ENCODE peak calls at places on chromosomes 4 and X, in ten cellular contexts. E is cardiac fibroblast, V is fibroblast of pulmonary artery, F is Calu3, Y is WTC11, A is GM12865, I is stomach, N is BJ, D is upper lobe of left lung, Q is HCT116. J is an unnamed sample.

GRCh38 chr4:70473691-70474090 is 1.7 kb downstream of the MUC7 start:
- DNase-seq in E (peak), V (no peak), F (no peak), Y (no peak), A (no peak), I (no peak), N (no peak), D (no peak), Q (no peak), J (no peak)

GRCh38 chr4:74109116-74109791 is 10.3 kb upstream of the CXCL2 start:
- DNase-seq in E (peak), V (peak), F (peak), Y (peak), A (no peak), I (no peak), N (peak), D (peak), Q (peak), J (no peak)

GRCh38 chr4:24404281-24404680 is 180.1 kb downstream of the DHX15 start:
- DNase-seq in E (peak), V (peak), F (no peak), Y (no peak), A (no peak), I (no peak), N (no peak), D (no peak), Q (no peak), J (no peak)

GRCh38 chr4:139857977-139858376 is 192.4 kb downstream of the MGST2 start:
- DNase-seq in E (no peak), V (no peak), F (no peak), Y (no peak), A (no peak), I (no peak), N (no peak), D (no peak), Q (no peak), J (no peak)

GRCh38 chr4:68864438-68865177 is 48.8 kb downstream of the UGT2B10 start:
- DNase-seq in E (no peak), V (no peak), F (peak), Y (no peak), A (no peak), I (peak), N (no peak), D (peak), Q (no peak), J (no peak)

GRCh38 chrX:101659601-101660063 is at the start of gene ARMCX2:
- DNase-seq in E (peak), V (peak), F (no peak), Y (peak), A (peak), I (peak), N (no peak), D (peak), Q (no peak), J (peak)

GRCh38 chr4:119794681-119795080 is 166.1 kb upstream of the PDE5A start:
- DNase-seq in E (no peak), V (no peak), F (peak), Y (no peak), A (no peak), I (no peak), N (no peak), D (no peak), Q (no peak), J (no peak)

GRCh38 chr4:85381968-85382367 is 93.0 kb upstream of the ARHGAP24 start:
- DNase-seq in E (peak), V (no peak), F (no peak), Y (no peak), A (no peak), I (no peak), N (no peak), D (no peak), Q (no peak), J (no peak)

GRCh38 chrX:12497832-12498591 is 293.2 kb upstream of the PRPS2 start:
- DNase-seq in E (no peak), V (no peak), F (peak), Y (peak), A (peak), I (no peak), N (no peak), D (no peak), Q (no peak), J (no peak)

GRCh38 chrX:136028383-136028984 is 43.2 kb downstream of the SLC9A6 start:
- DNase-seq in E (peak), V (peak), F (peak), Y (no peak), A (peak), I (no peak), N (no peak), D (no peak), Q (peak), J (peak)

GRCh38 chrX:100817340-100817739 is 2.9 kb upstream of the CSTF2 start:
- DNase-seq in E (no peak), V (no peak), F (no peak), Y (no peak), A (no peak), I (no peak), N (no peak), D (no peak), Q (no peak), J (no peak)

GRCh38 chr4:34170941-34171340 is 2073.4 kb downstream of the ARAP2 start:
- DNase-seq in E (peak), V (peak), F (no peak), Y (no peak), A (no peak), I (no peak), N (no peak), D (no peak), Q (no peak), J (no peak)

GRCh38 chrX:107421337-107421736 is 28.1 kb upstream of the FRMPD3 start:
- DNase-seq in E (no peak), V (no peak), F (no peak), Y (no peak), A (no peak), I (no peak), N (no peak), D (no peak), Q (no peak), J (no peak)

GRCh38 chr4:139866270-139866962 is 200.8 kb downstream of the MGST2 start:
- DNase-seq in E (no peak), V (no peak), F (peak), Y (no peak), A (no peak), I (no peak), N (no peak), D (no peak), Q (no peak), J (no peak)

GRCh38 chrX:106168107-106168506 is at the start of gene PWWP3B:
- DNase-seq in E (peak), V (peak), F (no peak), Y (peak), A (no peak), I (peak), N (no peak), D (peak), Q (peak), J (no peak)

GRCh38 chr4:80017125-80017854 is 55.7 kb downstream of the ANTXR2 start:
- DNase-seq in E (peak), V (peak), F (no peak), Y (no peak), A (peak), I (no peak), N (peak), D (no peak), Q (no peak), J (no peak)

GRCh38 chr4:78059938-78060337 is 2.8 kb downstream of the FRAS1 start:
- DNase-seq in E (no peak), V (no peak), F (no peak), Y (no peak), A (no peak), I (no peak), N (no peak), D (no peak), Q (no peak), J (no peak)

GRCh38 chrX:129701624-129702069 is 37.1 kb upstream of the XPNPEP2 start:
- DNase-seq in E (peak), V (peak), F (no peak), Y (no peak), A (no peak), I (no peak), N (no peak), D (no peak), Q (no peak), J (no peak)

GRCh38 chr4:2412885-2413716 is 5.3 kb downstream of the ZFYVE28 start:
- DNase-seq in E (peak), V (peak), F (peak), Y (peak), A (peak), I (peak), N (peak), D (peak), Q (peak), J (no peak)

GRCh38 chrX:16978193-16978984 is 31.9 kb downstream of the REPS2 start:
- DNase-seq in E (no peak), V (no peak), F (no peak), Y (no peak), A (no peak), I (no peak), N (no peak), D (no peak), Q (no peak), J (no peak)

GRCh38 chr4:87493147-87493546 is 36.0 kb downstream of the SPARCL1 start:
- DNase-seq in E (no peak), V (no peak), F (no peak), Y (no peak), A (no peak), I (no peak), N (no peak), D (no peak), Q (no peak), J (no peak)

GRCh38 chr4:5019274-5019673 is at the start of gene CYTL1:
- DNase-seq in E (no peak), V (no peak), F (no peak), Y (peak), A (no peak), I (no peak), N (no peak), D (no peak), Q (no peak), J (no peak)

GRCh38 chr4:42627887-42628646 is 28.8 kb downstream of the ATP8A1 start:
- DNase-seq in E (no peak), V (peak), F (no peak), Y (no peak), A (peak), I (peak), N (no peak), D (no peak), Q (no peak), J (no peak)

GRCh38 chr4:6471303-6472007 is 959 bp downstream of the PPP2R2C start:
- DNase-seq in E (peak), V (no peak), F (no peak), Y (no peak), A (no peak), I (no peak), N (no peak), D (no peak), Q (no peak), J (no peak)

GRCh38 chrX:138082881-138083280 is 517.0 kb downstream of the ZIC3 start:
- DNase-seq in E (peak), V (no peak), F (no peak), Y (no peak), A (no peak), I (no peak), N (no peak), D (no peak), Q (no peak), J (no peak)

GRCh38 chr4:106301393-106302084 is 14.5 kb downstream of the TBCK start:
- DNase-seq in E (peak), V (peak), F (no peak), Y (no peak), A (no peak), I (no peak), N (no peak), D (no peak), Q (no peak), J (no peak)

GRCh38 chrX:8103655-8104054 is 67.4 kb downstream of the VCX2 start:
- DNase-seq in E (no peak), V (no peak), F (no peak), Y (no peak), A (no peak), I (no peak), N (no peak), D (no peak), Q (no peak), J (no peak)

GRCh38 chr4:85928775-85929585 is 430.9 kb downstream of the MAPK10 start:
- DNase-seq in E (peak), V (peak), F (peak), Y (no peak), A (peak), I (peak), N (no peak), D (peak), Q (no peak), J (no peak)

GRCh38 chr4:16294455-16294854 is 68.2 kb upstream of the TAPT1 start:
- DNase-seq in E (peak), V (no peak), F (no peak), Y (no peak), A (no peak), I (no peak), N (no peak), D (no peak), Q (no peak), J (no peak)

GRCh38 chr4:138158746-138159297 is 83.3 kb downstream of the SLC7A11 start:
- DNase-seq in E (peak), V (peak), F (no peak), Y (no peak), A (no peak), I (no peak), N (peak), D (no peak), Q (no peak), J (no peak)

GRCh38 chrX:138485767-138486166 is 225.8 kb downstream of the FGF13 start:
- DNase-seq in E (no peak), V (no peak), F (no peak), Y (no peak), A (no peak), I (no peak), N (no peak), D (no peak), Q (no peak), J (no peak)

GRCh38 chrX:41335590-41336331 is 1.8 kb downstream of the DDX3X start:
- DNase-seq in E (peak), V (no peak), F (no peak), Y (no peak), A (no peak), I (no peak), N (no peak), D (no peak), Q (no peak), J (no peak)

GRCh38 chr4:180560896-180561295 is 1682.3 kb upstream of the TENM3 start:
- DNase-seq in E (peak), V (peak), F (no peak), Y (no peak), A (no peak), I (no peak), N (no peak), D (no peak), Q (no peak), J (no peak)

GRCh38 chr4:139453041-139453370 is 915 bp upstream of the RAB33B start:
- DNase-seq in E (no peak), V (no peak), F (peak), Y (no peak), A (peak), I (no peak), N (no peak), D (peak), Q (no peak), J (no peak)

GRCh38 chrX:150533863-150534262 is 34.6 kb upstream of the MTM1 start:
- DNase-seq in E (no peak), V (no peak), F (no peak), Y (no peak), A (no peak), I (no peak), N (no peak), D (no peak), Q (no peak), J (no peak)

GRCh38 chr4:95124906-95125504 is 367.2 kb downstream of the BMPR1B start:
- DNase-seq in E (peak), V (peak), F (peak), Y (peak), A (peak), I (no peak), N (no peak), D (peak), Q (peak), J (no peak)

GRCh38 chr4:77332696-77333270 is 175.8 kb downstream of the CCNG2 start:
- DNase-seq in E (no peak), V (no peak), F (no peak), Y (no peak), A (no peak), I (no peak), N (no peak), D (no peak), Q (no peak), J (no peak)

GRCh38 chrX:110108381-110108796 is 105.5 kb downstream of the TMEM164 start:
- DNase-seq in E (peak), V (peak), F (no peak), Y (no peak), A (no peak), I (peak), N (no peak), D (peak), Q (no peak), J (no peak)

GRCh38 chr4:17562157-17562556 is 14.8 kb upstream of the LAP3 start:
- DNase-seq in E (no peak), V (no peak), F (no peak), Y (no peak), A (peak), I (no peak), N (no peak), D (no peak), Q (no peak), J (no peak)
- TF ChIP-seq CTCF in E (no peak), V (no peak), F (no peak), Y (no peak), A (peak), I (no peak), N (no peak), D (no peak), Q (no peak), J (peak)

GRCh38 chr4:128844931-128845330 is 35.4 kb downstream of the JADE1 start:
- DNase-seq in E (peak), V (no peak), F (no peak), Y (no peak), A (no peak), I (peak), N (no peak), D (peak), Q (no peak), J (no peak)

GRCh38 chr4:128837679-128838078 is 28.2 kb downstream of the JADE1 start:
- DNase-seq in E (no peak), V (no peak), F (no peak), Y (no peak), A (no peak), I (no peak), N (no peak), D (no peak), Q (no peak), J (no peak)

GRCh38 chr4:128841402-128841801 is 31.9 kb downstream of the JADE1 start:
- DNase-seq in E (no peak), V (no peak), F (no peak), Y (no peak), A (no peak), I (no peak), N (no peak), D (no peak), Q (no peak), J (no peak)

GRCh38 chr4:128837198-128837597 is 27.7 kb downstream of the JADE1 start:
- DNase-seq in E (no peak), V (no peak), F (no peak), Y (no peak), A (no peak), I (no peak), N (no peak), D (no peak), Q (no peak), J (no peak)

DNA sequence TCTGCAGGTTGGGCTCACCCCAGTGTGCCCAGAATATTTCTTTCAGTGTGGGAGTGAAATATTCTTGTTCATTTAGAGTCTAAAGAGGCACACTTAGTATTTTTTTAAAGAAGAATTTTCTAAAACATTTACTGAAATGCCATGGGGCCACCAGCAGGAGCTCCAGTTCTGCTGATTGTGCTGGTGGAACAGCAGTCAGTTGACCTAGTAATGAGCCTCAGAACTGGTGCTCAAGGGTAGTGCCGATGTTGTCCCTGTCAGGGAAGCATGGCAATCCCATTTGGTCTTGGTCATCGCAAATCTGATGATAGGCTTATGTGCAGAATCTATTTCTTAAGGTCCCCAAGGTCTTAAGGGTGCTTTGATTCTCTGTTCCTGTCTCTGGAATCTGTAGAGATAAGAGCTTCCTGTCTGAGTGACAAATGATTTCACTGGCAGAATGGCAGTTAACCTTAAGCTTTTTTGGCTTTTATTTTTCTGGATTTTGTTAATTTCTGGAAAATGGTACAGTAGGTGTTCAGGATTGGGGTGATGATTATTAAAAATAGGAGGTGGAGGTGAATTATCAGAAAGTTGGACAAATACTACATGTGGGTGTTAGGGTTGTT is 31.3 kb downstream of the JADE1 start:
- DNase-seq in E (no peak), V (no peak), F (no peak), Y (no peak), A (no peak), I (no peak), N (no peak), D (no peak), Q (no peak), J (no peak)
- TF ChIP-seq CTCF in E (no peak), V (peak), F (no peak), Y (no peak), A (no peak), I (no peak), N (no peak), D (no peak), Q (no peak), J (no peak)

GRCh38 chrX:104647084-104647483 is 81.1 kb downstream of the IL1RAPL2 start:
- DNase-seq in E (no peak), V (no peak), F (no peak), Y (no peak), A (no peak), I (no peak), N (no peak), D (no peak), Q (no peak), J (no peak)

GRCh38 chrX:104641176-104641575 is 75.2 kb downstream of the IL1RAPL2 start:
- DNase-seq in E (no peak), V (no peak), F (peak), Y (peak), A (peak), I (no peak), N (no peak), D (no peak), Q (no peak), J (no peak)
- TF ChIP-seq CTCF in E (no peak), V (no peak), F (peak), Y (peak), A (peak), I (no peak), N (no peak), D (no peak), Q (no peak), J (no peak)

DNA sequence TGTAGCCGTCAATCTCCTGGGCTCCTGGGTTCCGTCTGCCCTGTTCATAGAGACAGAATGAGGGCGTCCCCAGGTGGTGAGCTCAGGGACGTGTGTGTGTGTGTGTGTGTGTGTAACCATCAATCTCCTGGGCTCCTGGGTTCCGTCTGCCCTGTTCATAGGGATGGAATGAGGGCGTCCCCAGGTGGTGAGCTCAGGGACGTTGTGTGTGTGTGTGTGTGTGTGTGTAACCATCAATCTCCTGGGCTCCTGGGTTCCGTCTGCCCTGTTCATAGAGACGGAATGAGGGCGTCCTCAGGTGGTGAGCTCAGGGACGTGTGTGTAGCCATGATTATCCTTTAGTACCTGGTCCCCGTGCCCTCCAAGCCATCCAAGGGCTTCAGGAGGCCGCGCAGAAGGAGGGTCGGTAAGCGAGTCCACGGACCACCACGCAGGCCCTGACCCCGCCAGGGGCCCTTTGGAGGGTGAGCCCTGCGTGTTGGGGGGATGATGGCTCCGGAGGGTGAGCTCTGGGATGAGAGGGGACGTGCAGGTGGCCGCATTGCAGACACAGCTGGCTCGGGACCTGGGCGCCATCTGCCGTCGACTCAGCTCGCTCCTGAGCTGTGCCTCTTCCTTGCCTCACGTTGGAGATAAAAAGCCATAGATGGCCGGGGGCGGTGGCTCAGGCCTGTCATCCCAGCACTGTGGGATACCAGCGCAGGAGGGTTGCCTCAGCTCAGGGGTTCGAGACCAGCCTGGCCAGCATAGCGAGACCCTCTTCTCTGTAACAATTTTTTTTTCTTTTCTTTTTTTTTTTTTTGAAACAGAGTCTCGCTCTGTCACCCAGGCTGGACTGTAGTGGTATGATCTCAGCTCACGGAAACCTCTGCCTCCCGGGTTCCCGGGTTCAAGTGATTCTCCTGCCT is 5.4 kb upstream of the GTPBP6 start:
- DNase-seq in E (peak), V (peak), F (no peak), Y (peak), A (peak), I (peak), N (no peak), D (peak), Q (peak), J (no peak)
- TF ChIP-seq CTCF in E (no peak), V (no peak), F (no peak), Y (no peak), A (no peak), I (no peak), N (peak), D (no peak), Q (no peak), J (peak)

J was measured in D721Med.